ENCODE peak calls at places on chromosomes 6 and 20, in four cellular contexts. J, D, L and E are unnamed samples.

GRCh38 chr6:103231185-103231584 is 1628.5 kb downstream of the HACE1 start:
- DNase-seq in D (no peak), L (no peak), J (no peak), E (no peak)

GRCh38 chr6:106215608-106216007 is 110.0 kb downstream of the ATG5 start:
- DNase-seq in D (no peak), J (no peak), L (no peak), E (no peak)

GRCh38 chr20:20713244-20713765 is 861 bp upstream of the RALGAPA2 start:
- DNase-seq in D (no peak), L (peak), J (no peak), E (no peak)

GRCh38 chr6:35977308-35977707 is 47.1 kb downstream of the SLC26A8 start:
- DNase-seq in L (no peak), D (no peak), J (no peak), E (no peak)

GRCh38 chr6:2441881-2442475 is 196.6 kb upstream of the GMDS start:
- DNase-seq in L (no peak), D (no peak), J (no peak), E (no peak)

GRCh38 chr6:90411292-90411781 is 114.7 kb upstream of the BACH2 start:
- DNase-seq in J (peak), L (peak), D (no peak), E (no peak)

GRCh38 chr20:63704749-63705117 is 3.0 kb downstream of the ARFRP1 start:
- DNase-seq in L (no peak), D (no peak), J (no peak), E (no peak)

GRCh38 chr6:37695857-37696219 is 1.8 kb downstream of the MDGA1 start:
- DNase-seq in J (no peak), L (no peak), D (no peak), E (no peak)

GRCh38 chr6:157586088-157586414 is 205.1 kb downstream of the ZDHHC14 start:
- DNase-seq in D (no peak), L (no peak), J (no peak), E (no peak)

GRCh38 chr6:68777956-68778355 is 142.9 kb downstream of the ADGRB3 start:
- DNase-seq in J (no peak), D (no peak), L (peak), E (no peak)

GRCh38 chr6:45483021-45483420 is 105.3 kb upstream of the SUPT3H start:
- DNase-seq in D (no peak), L (no peak), J (no peak), E (no peak)

GRCh38 chr6:44487611-44488010 is 100.1 kb downstream of the CDC5L start:
- DNase-seq in J (no peak), D (no peak), L (no peak), E (no peak)

GRCh38 chr20:49890651-49891361 is 24.5 kb downstream of the SPATA2 start:
- DNase-seq in D (no peak), L (no peak), J (no peak), E (no peak)

GRCh38 chr6:23272536-23272935 is 703.2 kb downstream of the HDGFL1 start:
- DNase-seq in L (no peak), J (no peak), D (no peak), E (no peak)

GRCh38 chr6:27890351-27891299 is 21.6 kb downstream of the OR2B2 start:
- DNase-seq in J (peak), D (no peak), L (peak), E (no peak)

GRCh38 chr6:36822506-36823269 is 16.6 kb downstream of the CPNE5 start:
- DNase-seq in J (no peak), D (no peak), L (no peak), E (no peak)

GRCh38 chr6:15026832-15027231 is 219.0 kb upstream of the JARID2 start:
- DNase-seq in D (no peak), L (no peak), J (no peak), E (no peak)

GRCh38 chr20:21436186-21436585 is 38.9 kb upstream of the NKX2-4 start:
- DNase-seq in J (no peak), D (no peak), L (no peak), E (no peak)

GRCh38 chr6:70842541-70842940 is 114.3 kb downstream of the B3GAT2 start:
- DNase-seq in J (no peak), L (no peak), D (no peak), E (no peak)

GRCh38 chr6:84842526-84843161 is 78.2 kb upstream of the TBX18 start:
- DNase-seq in L (peak), J (no peak), D (no peak), E (no peak)

GRCh38 chr6:18595774-18596528 is 208.8 kb downstream of the RNF144B start:
- DNase-seq in L (peak), J (no peak), D (peak), E (peak)

GRCh38 chr6:105179244-105180065 is at the start of gene POPDC3:
- DNase-seq in D (no peak), L (peak), J (no peak), E (peak)

DNA sequence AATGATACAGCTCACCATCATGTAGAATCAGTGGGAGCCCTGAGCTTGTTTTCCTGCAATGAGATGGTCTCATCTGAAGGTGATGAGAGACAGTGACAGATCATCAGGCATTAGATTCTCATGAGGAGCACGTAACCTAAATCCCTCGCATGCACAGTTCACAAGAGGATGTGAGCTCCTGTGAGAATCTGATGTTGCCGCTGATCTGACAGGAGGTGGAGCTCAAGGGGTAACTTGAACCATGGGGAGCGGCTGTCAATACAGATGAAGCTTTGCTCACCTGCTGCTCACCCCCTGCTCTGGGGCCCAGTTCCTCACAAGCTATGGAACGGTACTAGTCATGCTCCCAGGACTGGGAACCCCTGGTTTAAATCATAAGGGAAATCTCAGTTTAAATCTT is 89.2 kb downstream of the THBS2 start:
- DNase-seq in J (no peak), L (peak), D (no peak), E (no peak)
- TF ChIP-seq SPI1 in J (no peak), L (no peak), D (no peak), E (no peak)

GRCh38 chr20:11783102-11783861 is 134.4 kb upstream of the BTBD3 start:
- DNase-seq in J (no peak), D (no peak), L (no peak), E (no peak)
- TF ChIP-seq SPI1 in J (no peak), D (no peak), L (no peak), E (no peak)

GRCh38 chr6:113842165-113842564 is 15.0 kb upstream of the MARCKS start:
- DNase-seq in J (no peak), D (no peak), L (no peak), E (no peak)
- TF ChIP-seq SPI1 in J (no peak), D (no peak), L (no peak), E (no peak)

GRCh38 chr20:25686081-25687077 is 10.3 kb downstream of the ZNF337 start:
- DNase-seq in J (no peak), D (no peak), L (no peak), E (no peak)
- TF ChIP-seq SPI1 in J (no peak), D (no peak), L (no peak), E (no peak)

GRCh38 chr6:799769-800168 is 106.8 kb upstream of the EXOC2 start:
- DNase-seq in D (no peak), L (no peak), J (no peak), E (no peak)

GRCh38 chr6:803191-803977 is 110.4 kb upstream of the EXOC2 start:
- DNase-seq in D (no peak), L (no peak), J (no peak), E (no peak)

GRCh38 chr6:793261-793660 is 100.3 kb upstream of the EXOC2 start:
- DNase-seq in J (no peak), D (no peak), L (no peak), E (no peak)

GRCh38 chr6:795046-795445 is 102.1 kb upstream of the EXOC2 start:
- DNase-seq in L (no peak), D (no peak), J (no peak), E (no peak)

DNA sequence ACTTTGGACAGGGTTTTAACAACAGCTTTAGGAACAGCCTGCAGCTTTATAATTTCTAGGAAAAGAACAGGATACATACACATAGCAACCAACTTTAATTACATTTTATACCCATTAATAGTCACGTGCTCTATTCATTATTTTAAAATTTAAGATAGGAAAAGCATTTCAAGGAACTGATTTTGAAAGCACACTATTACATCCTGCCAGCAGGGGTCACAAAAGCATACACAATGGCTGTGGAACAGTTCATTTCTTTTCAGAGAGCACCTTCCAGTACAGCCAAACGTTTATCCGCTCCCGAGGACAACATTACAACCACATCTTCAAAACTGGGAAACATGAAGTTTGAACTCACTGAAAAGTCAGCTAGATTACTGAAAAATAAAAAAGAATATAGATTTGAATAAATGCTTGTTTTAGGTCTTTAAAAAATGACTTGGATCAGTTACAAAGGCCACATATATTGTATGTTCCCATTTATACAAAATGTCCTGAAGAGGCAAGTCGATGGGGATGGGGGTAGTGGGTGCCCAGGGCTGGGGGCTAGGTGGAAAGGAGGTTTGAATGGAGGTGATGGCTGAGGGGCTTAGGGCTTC is 104.6 kb upstream of the EXOC2 start:
- DNase-seq in L (peak), D (no peak), J (no peak), E (no peak)
- TF ChIP-seq SPI1 in L (no peak), D (no peak), J (no peak), E (no peak)

DNA sequence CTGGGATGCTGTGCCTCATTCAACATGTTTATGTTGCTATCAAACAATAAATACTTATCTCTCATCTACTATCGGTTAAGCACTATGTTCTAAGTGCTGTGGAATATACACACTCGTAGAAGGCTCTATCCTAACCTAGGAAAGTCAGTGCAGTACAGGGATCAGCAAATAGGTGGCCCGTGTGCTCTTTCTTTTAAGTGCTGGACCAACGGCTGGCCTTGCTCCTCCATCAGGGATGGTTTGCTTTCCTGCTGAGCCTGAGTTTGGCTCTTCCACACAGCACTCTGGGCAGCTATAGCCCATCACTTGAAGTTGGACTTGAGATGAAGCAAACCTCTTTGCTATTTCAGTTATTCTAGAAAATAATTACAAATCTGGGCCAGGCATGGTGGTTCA is 66.9 kb upstream of the KCNK16 start:
- DNase-seq in D (no peak), L (no peak), J (no peak), E (no peak)
- TF ChIP-seq SPI1 in D (no peak), L (no peak), J (no peak), E (no peak)

GRCh38 chr6:55953384-55953783 is 78.0 kb upstream of the BMP5 start:
- DNase-seq in L (no peak), D (no peak), J (no peak), E (no peak)
- TF ChIP-seq SPI1 in L (no peak), D (no peak), J (no peak), E (no peak)

GRCh38 chr20:11064946-11065345 is 391.1 kb upstream of the JAG1 start:
- DNase-seq in L (no peak), D (no peak), J (no peak), E (no peak)

GRCh38 chr20:11072982-11073381 is 399.2 kb upstream of the JAG1 start:
- DNase-seq in L (no peak), D (no peak), J (no peak), E (no peak)

GRCh38 chr20:11063459-11063858 is 389.7 kb upstream of the JAG1 start:
- DNase-seq in D (no peak), L (no peak), J (no peak), E (no peak)

GRCh38 chr20:11067359-11067758 is 393.6 kb upstream of the JAG1 start:
- DNase-seq in J (no peak), D (no peak), L (no peak), E (no peak)
- TF ChIP-seq SPI1 in J (no peak), D (no peak), L (no peak), E (no peak)